ENCODE peak calls at places on chromosomes 12 and 14, in six cellular contexts. J, N, G, F, Y and Q are unnamed samples.

GRCh38 chr14:100416921-100417451 is 93.8 kb downstream of the SLC25A47 start:
- DNase-seq in J (peak; percentile 92), N (no peak), G (no peak), F (peak; percentile 83), Y (peak; percentile 41), Q (peak; percentile 81)

GRCh38 chr12:27899151-27899661 is 73.3 kb downstream of the PTHLH start:
- DNase-seq in J (peak; percentile 89), N (no peak), G (no peak), F (peak; percentile 100), Y (peak; percentile 47), Q (peak; percentile 98)

GRCh38 chr14:72318648-72319047 is 386.4 kb downstream of the RGS6 start:
- DNase-seq in J (no peak), N (no peak), G (no peak), F (no peak), Y (no peak), Q (no peak)

GRCh38 chr14:44759263-44759662 is 202.5 kb downstream of the KLHL28 start:
- DNase-seq in J (no peak), N (no peak), G (no peak), F (no peak), Y (no peak), Q (peak; percentile 38)

GRCh38 chr12:15699886-15700285 is 89.3 kb downstream of the EPS8 start:
- DNase-seq in J (no peak), N (no peak), G (no peak), F (no peak), Y (no peak), Q (no peak)

GRCh38 chr12:24937553-24938244 is 11.2 kb downstream of the BCAT1 start:
- DNase-seq in J (peak; percentile 27), N (no peak), G (no peak), F (peak; percentile 51), Y (peak; percentile 54), Q (no peak)

GRCh38 chr12:12823308-12823707 is 10.2 kb downstream of the DDX47 start:
- DNase-seq in J (peak; percentile 94), N (no peak), G (no peak), F (peak; percentile 89), Y (peak; percentile 92), Q (no peak)

GRCh38 chr12:21675096-21675495 is 17.5 kb upstream of the LDHB start:
- DNase-seq in J (no peak), N (no peak), G (no peak), F (no peak), Y (no peak), Q (no peak)

GRCh38 chr12:84973026-84973425 is 60.4 kb upstream of the SLC6A15 start:
- DNase-seq in J (no peak), N (no peak), G (no peak), F (no peak), Y (no peak), Q (peak; percentile 3)

GRCh38 chr12:34397591-34398365 is 375.5 kb downstream of the ALG10 start:
- DNase-seq in J (no peak), N (no peak), G (peak; percentile 10), F (no peak), Y (no peak), Q (no peak)

GRCh38 chr12:41264281-41264680 is 76.2 kb downstream of the PDZRN4 start:
- DNase-seq in J (no peak), N (no peak), G (no peak), F (no peak), Y (no peak), Q (no peak)

GRCh38 chr12:61385771-61386170 is 874.4 kb upstream of the USP15 start:
- DNase-seq in J (no peak), N (no peak), G (no peak), F (peak; percentile 1), Y (no peak), Q (peak; percentile 28)

GRCh38 chr14:98182385-98183055 is 1089.5 kb downstream of the BCL11B start:
- DNase-seq in J (no peak), N (no peak), G (no peak), F (no peak), Y (no peak), Q (no peak)

GRCh38 chr12:95147836-95148235 is 69.4 kb downstream of the FGD6 start:
- DNase-seq in J (no peak), N (no peak), G (no peak), F (no peak), Y (peak; percentile 51), Q (no peak)

DNA sequence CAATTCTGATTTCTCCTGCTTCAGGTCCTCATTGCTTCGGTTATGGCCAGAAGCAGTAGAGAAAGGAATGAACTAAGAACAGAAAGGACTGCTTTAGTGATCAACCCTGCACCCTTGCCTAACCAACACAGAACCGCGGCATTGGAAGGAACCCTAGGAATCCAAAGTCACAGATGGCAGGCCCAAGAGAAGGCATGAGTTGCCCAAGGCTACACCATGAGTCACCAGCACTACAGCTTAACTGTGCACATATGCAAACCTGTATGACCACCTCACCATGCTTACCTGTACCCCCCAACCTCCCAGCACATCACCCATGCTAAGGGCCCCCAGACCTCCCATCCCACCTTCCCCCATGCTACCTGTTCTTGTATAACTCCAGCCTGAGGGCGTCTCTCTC is 25.9 kb upstream of the BLTP3B start:
- DNase-seq in J (peak; percentile 88), N (no peak), G (no peak), F (no peak), Y (no peak), Q (no peak)
- H2AK5ac ChIP-seq in J (no peak overlapping the region), N (no peak overlapping the region), G (no peak overlapping the region), F (no peak overlapping the region), Y (no peak overlapping the region), Q (no peak overlapping the region)

GRCh38 chr12:53232641-53233538 is 881 bp upstream of the RARG start:
- DNase-seq in J (peak; percentile 37), N (no peak), G (peak; percentile 76), F (no peak), Y (peak; percentile 70), Q (peak; percentile 47)

GRCh38 chr12:53234236-53234635 is 2.2 kb upstream of the RARG start:
- DNase-seq in J (no peak), N (no peak), G (peak; percentile 91), F (no peak), Y (peak; percentile 81), Q (no peak)

GRCh38 chr12:53231859-53232640 is at the start of gene RARG:
- DNase-seq in J (peak; percentile 60), N (no peak), G (peak; percentile 79), F (no peak), Y (peak; percentile 64), Q (peak; percentile 51)

GRCh38 chr12:53235164-53235563 is 3.2 kb upstream of the RARG start:
- DNase-seq in J (no peak), N (no peak), G (no peak), F (no peak), Y (no peak), Q (no peak)

GRCh38 chr12:53233671-53234091 is 1.7 kb upstream of the RARG start:
- DNase-seq in J (no peak), N (no peak), G (peak; percentile 56), F (no peak), Y (no peak), Q (no peak)
- H3K4ac ChIP-seq in J (no peak overlapping the region), N (no peak overlapping the region), G (no peak overlapping the region), F (peak overlapping the region; percentile 64), Y (no peak overlapping the region), Q (no peak overlapping the region)

DNA sequence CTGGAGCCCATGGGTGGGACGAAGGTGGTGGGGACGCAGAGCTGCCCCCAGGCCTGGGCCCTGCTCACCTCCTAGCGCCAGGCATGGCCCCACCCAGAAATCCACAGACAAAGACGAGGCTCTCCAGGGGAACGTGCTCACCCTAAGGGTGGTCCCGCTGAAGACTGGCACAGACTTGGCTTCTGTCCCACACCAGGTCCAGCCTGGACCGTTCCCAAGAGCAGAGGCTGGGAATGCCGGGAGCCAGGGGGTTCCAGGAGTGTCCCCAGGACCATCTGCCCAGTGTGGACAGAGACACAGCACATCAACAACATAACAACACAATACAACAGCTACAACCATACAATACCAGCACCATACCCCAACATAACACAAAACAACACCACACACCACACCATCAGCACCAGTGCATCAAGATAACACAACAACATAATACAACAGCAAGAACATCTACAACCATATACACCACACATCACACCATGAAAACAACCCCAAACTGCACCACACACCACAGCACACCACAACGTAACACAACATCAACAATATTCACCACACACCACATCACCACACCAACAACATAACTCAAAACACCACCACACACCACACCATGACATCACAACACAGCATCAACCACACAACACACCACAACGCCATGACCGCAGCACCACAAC is 329.6 kb downstream of the ADGRD1 start:
- DNase-seq in J (no peak), N (no peak), G (no peak), F (no peak), Y (no peak), Q (no peak)
- H2AK5ac ChIP-seq in J (no peak overlapping the region), N (peak overlapping the region; percentile 18), G (no peak overlapping the region), F (no peak overlapping the region), Y (no peak overlapping the region), Q (no peak overlapping the region)

GRCh38 chr14:50532502-50533313 is at the start of gene MAP4K5:
- DNase-seq in J (peak; percentile 91), N (peak; percentile 82), G (peak; percentile 89), F (peak; percentile 89), Y (peak; percentile 92), Q (peak; percentile 91)
- H3K4ac ChIP-seq in J (peak within 1 kb of the TSS; percentile 56), N (no peak within 1 kb of the TSS), G (no peak within 1 kb of the TSS), F (peak within 1 kb of the TSS; percentile 96), Y (peak within 1 kb of the TSS; percentile 77), Q (peak within 1 kb of the TSS; percentile 81)

GRCh38 chr12:3130053-3130805 is 53.0 kb downstream of the TSPAN9 start:
- DNase-seq in J (no peak), N (no peak), G (no peak), F (peak; percentile 19), Y (no peak), Q (no peak)
- H2AK5ac ChIP-seq in J (no peak overlapping the region), N (no peak overlapping the region), G (no peak overlapping the region), F (peak overlapping the region; percentile 64), Y (no peak overlapping the region), Q (no peak overlapping the region)

GRCh38 chr12:11568762-11569478 is 80.6 kb upstream of the ETV6 start:
- DNase-seq in J (no peak), N (no peak), G (no peak), F (no peak), Y (no peak), Q (no peak)
- H3K4ac ChIP-seq in J (no peak overlapping the region), N (no peak overlapping the region), G (no peak overlapping the region), F (no peak overlapping the region), Y (no peak overlapping the region), Q (no peak overlapping the region)

GRCh38 chr12:5589055-5589454 is 157.1 kb downstream of the NTF3 start:
- DNase-seq in J (no peak), N (no peak), G (no peak), F (no peak), Y (no peak), Q (no peak)
- H2AK5ac ChIP-seq in J (no peak overlapping the region), N (no peak overlapping the region), G (no peak overlapping the region), F (no peak overlapping the region), Y (no peak overlapping the region), Q (no peak overlapping the region)

GRCh38 chr12:57229634-57230380 is at the start of gene SHMT2:
- DNase-seq in J (peak; percentile 100), N (peak; percentile 97), G (peak; percentile 98), F (peak; percentile 95), Y (peak; percentile 98), Q (peak; percentile 96)
- H3K4ac ChIP-seq in J (peak within 1 kb of the TSS; percentile 57), N (no peak within 1 kb of the TSS), G (peak within 1 kb of the TSS; percentile 37), F (peak within 1 kb of the TSS; percentile 100), Y (peak within 1 kb of the TSS; percentile 77), Q (peak within 1 kb of the TSS; percentile 78)

GRCh38 chr14:24283796-24284460 is 12.5 kb upstream of the RABGGTA start:
- DNase-seq in J (no peak), N (no peak), G (no peak), F (no peak), Y (no peak), Q (no peak)
- H2AK5ac ChIP-seq in J (no peak overlapping the region), N (no peak overlapping the region), G (no peak overlapping the region), F (no peak overlapping the region), Y (no peak overlapping the region), Q (no peak overlapping the region)